ENCODE peak calls at places on chromosomes 13 and 19, in eight cellular contexts. U is WTC11, T is psoas muscle, V is fibroblast of lung, B is GM12864, R is MCF 10A, A is omental fat pad, K is mesothelial cell of epicardium. L is an unnamed sample.

GRCh38 chr13:97278395-97279078 is 56.4 kb downstream of the MBNL2 start:
- DNase-seq in U (no peak), T (no peak), V (peak; percentile 67), B (no peak), R (peak; percentile 66), A (no peak), K (no peak), L (no peak)

GRCh38 chr19:45773384-45773783 is 4.3 kb upstream of the SIX5 start:
- DNase-seq in U (no peak), T (no peak), V (no peak), B (no peak), R (no peak), A (no peak), K (no peak), L (no peak)

GRCh38 chr13:48131481-48131992 is 36.6 kb upstream of the MED4 start:
- DNase-seq in U (no peak), T (no peak), V (no peak), B (no peak), R (no peak), A (no peak), K (no peak), L (no peak)

GRCh38 chr19:36140289-36141038 is 598 bp downstream of the CAPNS1 start:
- DNase-seq in U (peak; percentile 60), T (no peak), V (peak; percentile 47), B (no peak), R (peak; percentile 78), A (no peak), K (no peak), L (no peak)

GRCh38 chr13:112575680-112576079 is 12.3 kb downstream of the TUBGCP3 start:
- DNase-seq in U (peak; percentile 47), T (no peak), V (peak; percentile 9), B (no peak), R (no peak), A (no peak), K (no peak), L (no peak)

GRCh38 chr13:27130223-27131015 is 41.2 kb downstream of the USP12 start:
- DNase-seq in U (no peak), T (no peak), V (peak; percentile 76), B (no peak), R (peak; percentile 71), A (no peak), K (no peak), L (no peak)

GRCh38 chr13:99356216-99357089 is 49.3 kb upstream of the GPR183 start:
- DNase-seq in U (no peak), T (peak; percentile 60), V (peak; percentile 87), B (no peak), R (no peak), A (no peak), K (no peak), L (no peak)

GRCh38 chr13:75749407-75749806 is 113.3 kb downstream of the LMO7 start:
- DNase-seq in U (no peak), T (peak; percentile 62), V (peak; percentile 59), B (no peak), R (peak; percentile 62), A (no peak), K (no peak), L (no peak)

DNA sequence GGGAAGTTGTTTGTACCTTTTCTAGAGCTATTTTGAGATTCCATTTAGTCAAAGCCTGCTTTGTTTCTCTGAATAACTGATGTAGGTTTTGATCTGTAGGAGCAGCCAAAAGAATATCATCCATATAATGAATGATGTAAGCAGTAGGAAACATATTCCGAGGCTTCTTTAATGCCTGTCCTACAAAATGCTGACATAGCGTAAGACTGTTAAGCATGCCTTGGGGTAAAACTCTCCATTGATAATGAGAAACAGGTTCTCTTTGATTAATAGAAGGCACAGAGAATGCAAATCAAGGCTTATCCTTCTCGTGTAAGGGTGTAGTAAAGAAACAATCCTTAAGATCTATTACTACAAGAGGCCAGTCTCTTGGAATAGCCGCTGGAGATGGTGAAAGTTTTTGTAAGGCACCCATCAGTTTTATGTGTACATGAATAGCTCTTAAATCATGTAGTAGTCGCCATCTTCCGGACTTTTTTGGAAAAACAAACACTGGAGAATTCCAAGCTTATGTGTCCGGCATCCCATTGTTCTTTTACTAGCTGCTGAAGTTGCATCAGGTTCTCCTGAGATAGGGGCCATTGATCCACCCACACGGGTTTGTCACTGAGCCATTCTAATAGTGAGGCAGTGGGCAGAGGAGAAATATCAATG is 13.5 kb downstream of the FPR3 start:
- DNase-seq in U (no peak), T (no peak), V (peak; percentile 60), B (no peak), R (peak; percentile 81), A (no peak), K (no peak), L (no peak)
- TF ChIP-seq CTCF in U (no peak), T (no peak), V (no peak), B (no peak), R (peak; percentile 21), A (no peak), K (no peak), L (no peak)

GRCh38 chr13:93246069-93246468 is 19.5 kb downstream of the GPC6 start:
- DNase-seq in U (no peak), T (no peak), V (no peak), B (no peak), R (no peak), A (no peak), K (no peak), L (no peak)

GRCh38 chr13:93243375-93244063 is 16.9 kb downstream of the GPC6 start:
- DNase-seq in U (no peak), T (no peak), V (no peak), B (no peak), R (no peak), A (no peak), K (no peak), L (no peak)

GRCh38 chr13:93244918-93245280 is 18.3 kb downstream of the GPC6 start:
- DNase-seq in U (no peak), T (no peak), V (no peak), B (no peak), R (peak; percentile 60), A (no peak), K (no peak), L (no peak)

GRCh38 chr13:93248627-93249047 is 22.0 kb downstream of the GPC6 start:
- DNase-seq in U (peak; percentile 61), T (no peak), V (no peak), B (no peak), R (peak; percentile 53), A (no peak), K (no peak), L (no peak)

DNA sequence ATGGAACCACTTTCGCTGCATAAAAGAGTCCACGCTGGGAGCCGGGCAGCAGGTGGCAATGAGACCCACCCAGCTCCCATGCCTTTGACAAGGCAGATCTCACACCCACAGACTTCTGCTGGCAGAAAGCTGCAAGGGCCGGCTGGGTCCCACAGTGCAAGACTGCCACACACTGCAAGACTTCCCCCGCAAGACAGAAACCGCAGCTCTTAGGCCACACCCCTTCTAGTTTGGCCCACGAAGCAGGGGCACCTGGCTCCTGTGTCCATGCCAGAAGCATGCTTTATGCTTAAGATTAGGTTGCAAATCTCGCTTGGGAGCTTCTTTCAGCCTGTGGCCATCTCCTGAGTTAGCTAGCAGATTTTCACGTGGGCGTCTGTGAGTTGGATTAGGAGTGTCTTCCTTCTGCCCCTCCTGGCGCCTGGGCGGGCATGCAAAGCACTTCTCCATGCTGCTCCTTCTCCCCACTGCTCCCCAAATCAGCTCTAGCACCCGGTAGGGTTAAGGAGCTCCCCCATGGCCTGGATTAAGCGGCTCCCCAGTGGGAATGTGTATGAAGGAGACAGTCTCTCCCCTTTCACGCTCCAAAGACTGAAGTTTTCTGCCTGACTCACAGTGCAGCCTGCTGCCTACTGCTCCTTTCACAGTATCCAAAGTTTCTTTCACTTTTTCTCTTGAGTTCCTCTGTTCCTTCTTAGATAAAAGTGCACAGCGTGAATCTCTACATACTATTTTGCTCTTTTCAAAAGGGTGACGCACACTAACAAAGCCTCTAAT is 17.7 kb downstream of the GPC6 start:
- DNase-seq in U (no peak), T (no peak), V (peak; percentile 56), B (no peak), R (peak; percentile 57), A (no peak), K (no peak), L (no peak)
- TF ChIP-seq CTCF in U (no peak), T (no peak), V (no peak), B (no peak), R (no peak), A (no peak), K (no peak), L (no peak)

DNA sequence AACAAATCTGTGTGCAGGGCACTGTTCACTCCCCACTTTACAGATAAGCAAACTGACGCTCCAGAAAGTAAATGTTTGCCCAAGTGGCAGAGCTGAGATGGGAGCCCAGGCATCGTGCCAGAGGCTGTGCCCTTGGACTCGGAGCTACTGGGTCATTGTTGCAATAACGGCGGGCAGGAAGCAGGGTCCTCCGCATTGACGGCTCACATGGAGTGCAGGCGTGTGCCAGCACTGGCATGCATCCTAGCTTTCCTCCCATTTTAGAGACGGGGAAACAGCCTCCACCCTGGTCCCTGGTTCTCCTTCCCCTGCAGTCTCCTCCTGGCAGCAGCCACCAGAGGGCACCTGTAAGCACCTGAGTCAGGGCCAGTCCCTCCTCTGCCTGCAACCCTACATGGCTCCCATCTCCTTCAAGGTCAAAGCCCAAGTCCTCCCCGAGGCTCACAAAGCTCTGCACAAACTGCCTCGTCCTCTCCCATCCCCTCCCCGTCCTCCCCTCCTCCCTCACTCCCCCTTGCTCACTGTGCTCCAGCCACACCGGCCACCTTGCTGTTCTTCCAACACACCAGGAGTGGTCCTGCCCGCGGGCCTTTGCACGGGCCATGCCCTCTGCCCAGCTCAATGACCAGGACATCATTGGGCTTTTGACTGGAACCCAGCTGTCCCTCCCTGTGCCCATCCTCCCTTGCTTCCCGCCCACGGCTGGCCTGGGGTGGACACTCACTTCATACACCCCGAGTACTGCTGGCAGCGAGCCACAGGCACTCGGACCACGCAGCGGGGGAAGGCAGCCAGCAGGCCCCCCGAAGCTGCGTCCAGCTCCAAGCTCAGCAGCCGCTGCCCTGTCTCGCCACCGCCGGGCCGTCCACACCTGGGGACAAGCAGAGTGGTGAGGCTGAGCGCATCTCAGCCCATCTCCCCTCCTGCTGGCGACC is 7.7 kb upstream of the LRG1 start:
- DNase-seq in U (peak; percentile 40), T (no peak), V (peak; percentile 14), B (no peak), R (peak; percentile 54), A (no peak), K (no peak), L (no peak)
- TF ChIP-seq CTCF in U (no peak), T (peak; percentile 14), V (no peak), B (peak; percentile 66), R (peak; percentile 40), A (no peak), K (no peak), L (peak; percentile 34)

GRCh38 chr19:38730470-38730730 is 13.9 kb downstream of the CAPN12 start:
- DNase-seq in U (no peak), T (no peak), V (no peak), B (no peak), R (no peak), A (no peak), K (no peak), L (no peak)

GRCh38 chr19:38727868-38728660 is 16.2 kb downstream of the CAPN12 start:
- DNase-seq in U (no peak), T (no peak), V (no peak), B (no peak), R (no peak), A (no peak), K (no peak), L (no peak)

GRCh38 chr19:38730731-38731589 is 13.3 kb downstream of the CAPN12 start:
- DNase-seq in U (no peak), T (no peak), V (no peak), B (no peak), R (no peak), A (no peak), K (no peak), L (no peak)

GRCh38 chr19:38728752-38729541 is 15.3 kb downstream of the CAPN12 start:
- DNase-seq in U (no peak), T (peak; percentile 50), V (no peak), B (no peak), R (no peak), A (no peak), K (no peak), L (no peak)

GRCh38 chr19:38729653-38730469 is 14.4 kb downstream of the CAPN12 start:
- DNase-seq in U (peak; percentile 94), T (peak; percentile 86), V (peak; percentile 55), B (no peak), R (peak; percentile 64), A (peak; percentile 82), K (peak; percentile 87), L (peak; percentile 92)
- TF ChIP-seq CTCF in U (peak; percentile 88), T (peak; percentile 73), V (peak; percentile 66), B (peak; percentile 86), R (peak; percentile 78), A (no peak), K (peak; percentile 73), L (peak; percentile 79)

L was measured in osteocyte.